ENCODE peak calls at places on chromosome 2, in seven cellular contexts. V, O, G, I, J, Z and P are unnamed samples.

GRCh38 chr2:85888020-85888744 is 608 bp downstream of the ST3GAL5 start:
- DNase-seq in V (no peak), O (peak; percentile 63), G (no peak), I (peak; percentile 39), J (no peak), Z (no peak), P (no peak)

GRCh38 chr2:218244665-218245064 is 16.1 kb upstream of the GPBAR1 start:
- DNase-seq in V (no peak), O (no peak), G (no peak), I (no peak), J (no peak), Z (no peak), P (no peak)

GRCh38 chr2:106096446-106097369 is 97.4 kb downstream of the UXS1 start:
- DNase-seq in V (no peak), O (no peak), G (no peak), I (no peak), J (no peak), Z (no peak), P (no peak)

GRCh38 chr2:165469417-165469816 is at the start of gene CSRNP3:
- DNase-seq in V (peak; percentile 90), O (peak; percentile 66), G (peak; percentile 12), I (peak; percentile 91), J (peak; percentile 92), Z (no peak), P (peak; percentile 72)

GRCh38 chr2:27587025-27587424 is 4.2 kb downstream of the ZNF512 start:
- DNase-seq in V (no peak), O (no peak), G (no peak), I (no peak), J (no peak), Z (no peak), P (no peak)

GRCh38 chr2:190781604-190782198 is 98.9 kb upstream of the GLS start:
- DNase-seq in V (peak; percentile 34), O (peak; percentile 66), G (peak; percentile 53), I (peak; percentile 78), J (peak; percentile 52), Z (no peak), P (no peak)

GRCh38 chr2:10537522-10538195 is 89.5 kb upstream of the ODC1 start:
- DNase-seq in V (no peak), O (no peak), G (no peak), I (no peak), J (no peak), Z (no peak), P (no peak)

GRCh38 chr2:19048593-19049264 is 309.7 kb downstream of the OSR1 start:
- DNase-seq in V (peak; percentile 18), O (no peak), G (no peak), I (peak; percentile 53), J (peak; percentile 18), Z (no peak), P (no peak)

GRCh38 chr2:50143822-50144575 is 887.9 kb downstream of the NRXN1 start:
- DNase-seq in V (peak; percentile 2), O (no peak), G (no peak), I (peak; percentile 66), J (peak; percentile 28), Z (no peak), P (peak; percentile 1)

GRCh38 chr2:68345129-68345875 is 19.8 kb upstream of the PLEK start:
- DNase-seq in V (no peak), O (no peak), G (no peak), I (no peak), J (no peak), Z (no peak), P (no peak)

GRCh38 chr2:9599430-9599829 is 31.4 kb downstream of the YWHAQ start:
- DNase-seq in V (no peak), O (no peak), G (no peak), I (no peak), J (no peak), Z (no peak), P (no peak)

GRCh38 chr2:31227711-31228125 is 6.2 kb upstream of the EHD3 start:
- DNase-seq in V (no peak), O (no peak), G (no peak), I (no peak), J (no peak), Z (no peak), P (no peak)

GRCh38 chr2:62200291-62200841 is 4.5 kb downstream of the B3GNT2 start:
- DNase-seq in V (no peak), O (no peak), G (no peak), I (no peak), J (no peak), Z (no peak), P (no peak)

GRCh38 chr2:46167924-46168323 is 129.3 kb upstream of the EPAS1 start:
- DNase-seq in V (no peak), O (no peak), G (no peak), I (no peak), J (peak; percentile 40), Z (no peak), P (no peak)

GRCh38 chr2:46097714-46098480 is 199.3 kb upstream of the EPAS1 start:
- DNase-seq in V (peak; percentile 96), O (peak; percentile 63), G (peak; percentile 24), I (peak; percentile 81), J (peak; percentile 99), Z (peak; percentile 31), P (peak; percentile 99)

GRCh38 chr2:26187537-26188104 is 14.7 kb downstream of the GAREM2 start:
- DNase-seq in V (no peak), O (no peak), G (no peak), I (no peak), J (no peak), Z (no peak), P (no peak)

GRCh38 chr2:173606619-173607305 is 252.1 kb downstream of the CDCA7 start:
- DNase-seq in V (no peak), O (no peak), G (no peak), I (no peak), J (no peak), Z (no peak), P (no peak)
- TF ChIP-seq CTCF in V (no peak), O (no peak), G (no peak), I (no peak), J (no peak), Z (no peak), P (no peak)

GRCh38 chr2:121470917-121471316 is 59.8 kb upstream of the RNU4ATAC start:
- DNase-seq in V (no peak), O (no peak), G (no peak), I (no peak), J (no peak), Z (no peak), P (no peak)
- H3K4me3 ChIP-seq in V (no peak overlapping the region), O (no peak overlapping the region), G (no peak overlapping the region), I (no peak overlapping the region), J (no peak overlapping the region), Z (no peak overlapping the region), P (no peak overlapping the region)

GRCh38 chr2:11582526-11583202 is 48.8 kb downstream of the GREB1 start:
- DNase-seq in V (peak; percentile 32), O (peak; percentile 75), G (peak; percentile 29), I (peak; percentile 71), J (peak; percentile 6), Z (no peak), P (peak; percentile 53)
- TF ChIP-seq CTCF in V (peak; percentile 86), O (peak; percentile 14), G (peak; percentile 82), I (peak; percentile 73), J (peak; percentile 72), Z (peak; percentile 34), P (peak; percentile 85)

GRCh38 chr2:54629390-54629789 is 94.1 kb upstream of the EML6 start:
- DNase-seq in V (no peak), O (no peak), G (no peak), I (no peak), J (no peak), Z (no peak), P (no peak)
- H3K4me3 ChIP-seq in V (no peak overlapping the region), O (no peak overlapping the region), G (no peak overlapping the region), I (no peak overlapping the region), J (no peak overlapping the region), Z (no peak overlapping the region), P (no peak overlapping the region)

GRCh38 chr2:63861220-63861822 is 19.6 kb downstream of the UGP2 start:
- DNase-seq in V (peak; percentile 69), O (peak; percentile 78), G (peak; percentile 51), I (peak; percentile 68), J (peak; percentile 36), Z (no peak), P (peak; percentile 52)
- TF ChIP-seq CTCF in V (peak; percentile 62), O (peak; percentile 21), G (peak; percentile 58), I (peak; percentile 64), J (peak; percentile 54), Z (peak; percentile 69), P (peak; percentile 39)

DNA sequence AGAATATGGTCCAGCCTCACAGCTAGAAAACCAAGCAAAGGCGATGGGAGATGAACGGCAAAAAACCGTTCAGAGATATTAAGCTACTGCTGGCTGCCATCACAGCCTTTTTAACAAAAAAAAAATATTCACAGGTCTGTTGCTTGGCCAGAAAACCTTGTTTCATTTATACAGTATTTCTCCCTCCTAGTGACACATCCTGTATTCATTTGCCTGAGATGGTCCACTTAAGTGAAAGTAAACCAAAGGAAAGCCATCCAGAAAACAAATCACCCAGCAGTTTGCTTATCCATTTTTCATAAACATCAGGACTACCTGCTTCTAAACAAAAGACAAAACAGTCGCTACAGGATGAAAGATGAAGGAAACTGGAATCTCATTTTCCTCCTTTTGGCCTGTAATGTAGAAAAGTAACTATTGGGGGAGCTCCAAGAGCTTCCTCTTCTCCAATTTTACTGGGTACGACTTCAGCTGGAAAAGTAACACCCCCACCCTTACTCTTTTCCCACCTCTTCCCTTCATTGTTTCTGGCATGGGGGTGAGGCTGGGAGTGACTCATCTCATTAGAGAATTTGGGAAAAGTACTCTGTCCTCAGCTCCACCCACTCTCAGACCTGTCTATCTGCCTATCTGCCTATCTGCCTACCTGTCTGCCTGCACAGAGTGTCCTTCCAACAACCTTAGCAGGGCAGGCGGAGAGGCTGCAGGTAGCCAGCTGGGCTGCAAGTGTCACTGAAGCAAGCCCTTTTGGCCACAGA is 93.8 kb downstream of the EPHA4 start:
- DNase-seq in V (no peak), O (no peak), G (no peak), I (no peak), J (no peak), Z (no peak), P (no peak)
- H3K4me3 ChIP-seq in V (no peak overlapping the region), O (no peak overlapping the region), G (no peak overlapping the region), I (no peak overlapping the region), J (no peak overlapping the region), Z (peak overlapping the region; percentile 7), P (no peak overlapping the region)

GRCh38 chr2:84881581-84882414 is 914 bp upstream of the TRABD2A start:
- DNase-seq in V (peak; percentile 81), O (peak; percentile 96), G (peak; percentile 71), I (peak; percentile 85), J (peak; percentile 74), Z (no peak), P (peak; percentile 59)

GRCh38 chr2:84884396-84884795 is 3.5 kb upstream of the TRABD2A start:
- DNase-seq in V (no peak), O (no peak), G (no peak), I (no peak), J (no peak), Z (no peak), P (no peak)

GRCh38 chr2:84880645-84881521 is at the start of gene TRABD2A:
- DNase-seq in V (no peak), O (peak; percentile 68), G (no peak), I (peak; percentile 34), J (no peak), Z (no peak), P (no peak)

GRCh38 chr2:84882775-84883550 is 2.1 kb upstream of the TRABD2A start:
- DNase-seq in V (peak; percentile 43), O (no peak), G (no peak), I (no peak), J (no peak), Z (no peak), P (no peak)

GRCh38 chr2:84882415-84882738 is 1.5 kb upstream of the TRABD2A start:
- DNase-seq in V (no peak), O (no peak), G (no peak), I (no peak), J (no peak), Z (no peak), P (no peak)
- TF ChIP-seq CTCF in V (no peak), O (no peak), G (no peak), I (no peak), J (no peak), Z (no peak), P (no peak)